ENCODE peak calls at places on chromosomes 11 and 22, in eight cellular contexts. F is ovary, L is sigmoid colon, C is neural progenitor cell, S is mucosa of descending colon, Z is spleen, N is Panc1, T is psoas muscle. X is an unnamed sample. For H3K36me3, the result is how much of the 10 kb centered on the place peaks cover.

GRCh38 chr22:46090051-46090591 is 60.2 kb upstream of the PPARA start:
- DNase-seq in L (peak), C (no peak), S (no peak), F (peak), Z (peak), T (peak), N (no peak), X (peak)

GRCh38 chr11:74000770-74001169 is 8.1 kb downstream of the UCP3 start:
- DNase-seq in L (peak), N (no peak), F (no peak), Z (peak), C (no peak), S (no peak), T (no peak), X (no peak)

GRCh38 chr11:61694971-61695706 is 14.9 kb downstream of the DAGLA start:
- DNase-seq in Z (no peak), T (peak), N (no peak), C (peak), S (no peak), F (no peak), L (peak), X (no peak)

GRCh38 chr11:1221848-1222311 is 986 bp upstream of the MUC5B start:
- DNase-seq in Z (peak), C (no peak), F (no peak), L (peak), S (peak), N (no peak), T (peak), X (peak)

GRCh38 chr11:102287963-102288744 is 29.1 kb upstream of the BIRC3 start:
- DNase-seq in T (no peak), L (no peak), F (peak), C (peak), N (peak), Z (no peak), S (peak), X (no peak)

GRCh38 chr11:23620617-23621016 is 760.3 kb upstream of the CCDC179 start:
- DNase-seq in F (no peak), N (no peak), L (no peak), C (no peak), S (no peak), Z (no peak), T (no peak), X (no peak)

GRCh38 chr22:26479043-26479791 is 4.4 kb downstream of the HPS4 start:
- DNase-seq in F (no peak), L (no peak), N (no peak), C (no peak), S (no peak), Z (no peak), T (no peak), X (no peak)

GRCh38 chr11:19101803-19102520 is 15.0 kb upstream of the ZDHHC13 start:
- DNase-seq in T (no peak), N (no peak), C (no peak), S (peak), L (no peak), Z (no peak), F (no peak), X (no peak)

GRCh38 chr11:19200410-19201201 is 1.2 kb downstream of the CSRP3 start:
- DNase-seq in N (no peak), Z (no peak), F (no peak), T (peak), L (no peak), S (peak), C (no peak), X (no peak)

GRCh38 chr11:18853086-18853720 is 61.6 kb upstream of the PTPN5 start:
- DNase-seq in N (no peak), L (no peak), Z (no peak), T (no peak), F (no peak), C (peak), S (peak), X (no peak)

GRCh38 chr11:118921121-118921928 is 4.4 kb downstream of the BCL9L start:
- DNase-seq in T (peak), N (no peak), F (peak), L (peak), Z (peak), C (peak), S (peak), X (peak)

GRCh38 chr11:36360833-36361232 is 64.7 kb downstream of the PRR5L start:
- DNase-seq in L (no peak), Z (no peak), C (no peak), T (no peak), N (no peak), F (no peak), S (no peak), X (no peak)

GRCh38 chr11:45021001-45021400 is 70.3 kb upstream of the TP53I11 start:
- DNase-seq in S (peak), L (no peak), N (no peak), F (no peak), Z (no peak), C (no peak), T (no peak), X (no peak)

GRCh38 chr22:46070722-46071450 is 79.4 kb upstream of the PPARA start:
- DNase-seq in T (peak), L (peak), F (no peak), N (no peak), S (peak), C (peak), Z (peak), X (peak)

GRCh38 chr22:44907765-44908737 is 101.8 kb downstream of the PHF21B start:
- DNase-seq in S (no peak), T (no peak), C (no peak), F (no peak), Z (peak), L (no peak), N (no peak), X (no peak)

GRCh38 chr11:21565283-21565682 is 627.6 kb upstream of the ANO5 start:
- DNase-seq in L (no peak), N (no peak), F (no peak), T (no peak), S (no peak), Z (no peak), C (no peak), X (no peak)

GRCh38 chr11:44728491-44728910 is 1.7 kb downstream of the TSPAN18 start:
- DNase-seq in T (no peak), F (no peak), Z (no peak), S (no peak), C (peak), L (peak), N (no peak), X (no peak)

GRCh38 chr11:19868281-19868821 is 155.7 kb downstream of the NAV2 start:
- DNase-seq in L (peak), Z (no peak), C (no peak), S (peak), T (peak), F (no peak), N (no peak), X (no peak)

GRCh38 chr11:14317659-14318325 is 41.2 kb downstream of the RRAS2 start:
- DNase-seq in F (no peak), T (no peak), S (no peak), C (no peak), Z (no peak), N (no peak), L (no peak), X (peak)

GRCh38 chr11:14320020-14320419 is 39.0 kb downstream of the RRAS2 start:
- DNase-seq in N (no peak), T (no peak), C (no peak), F (no peak), L (no peak), Z (peak), S (peak), X (no peak)

GRCh38 chr11:14322510-14322909 is 36.5 kb downstream of the RRAS2 start:
- DNase-seq in L (no peak), F (no peak), T (no peak), C (no peak), N (no peak), S (no peak), Z (no peak), X (no peak)

GRCh38 chr11:14315130-14315529 is 43.9 kb downstream of the RRAS2 start:
- DNase-seq in T (no peak), N (no peak), C (no peak), L (no peak), Z (no peak), S (no peak), F (no peak), X (no peak)

DNA sequence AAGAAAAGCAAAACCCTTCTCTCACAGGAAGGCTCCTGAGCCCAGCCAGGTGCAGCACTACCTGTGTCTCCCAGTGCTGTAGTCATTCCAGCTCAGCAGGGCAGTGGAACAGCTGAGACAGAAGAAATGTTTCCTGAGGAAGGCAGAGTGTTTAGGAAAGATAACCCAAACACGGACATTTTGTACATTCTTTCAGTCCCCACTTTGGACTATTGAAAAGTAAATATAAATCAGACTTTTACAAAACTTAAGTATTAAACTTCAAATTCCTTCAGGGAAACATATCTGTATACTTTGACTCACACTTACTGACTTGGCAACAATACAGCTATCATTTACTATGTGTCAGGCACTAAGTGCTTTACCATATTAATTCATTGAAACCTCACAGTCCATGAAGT is 40.4 kb downstream of the RRAS2 start:
- DNase-seq in Z (no peak), S (no peak), L (no peak), N (no peak), C (no peak), F (no peak), T (no peak), X (no peak)
- H3K4me3 ChIP-seq in Z (no peak), S (no peak), L (no peak), N (no peak), C (no peak), F (no peak), T (no peak), X (no peak)

GRCh38 chr11:123363556-123363955 is 66.5 kb upstream of the GRAMD1B start:
- DNase-seq in T (no peak), C (no peak), F (no peak), N (no peak), S (no peak), L (no peak), Z (no peak), X (no peak)
- H3K36me3 ChIP-seq in T (under half), C (under half), F (under half), N (under half), S (under half), L (under half), Z (under half), X (under half)

GRCh38 chr22:22558972-22559603 is at the start of gene PRAME:
- DNase-seq in T (peak), S (peak), Z (peak), L (no peak), C (peak), F (peak), N (peak), X (peak)
- TF ChIP-seq CTCF in T (no peak), S (peak), Z (peak), L (no peak), C (peak), F (no peak), N (peak), X (peak)

DNA sequence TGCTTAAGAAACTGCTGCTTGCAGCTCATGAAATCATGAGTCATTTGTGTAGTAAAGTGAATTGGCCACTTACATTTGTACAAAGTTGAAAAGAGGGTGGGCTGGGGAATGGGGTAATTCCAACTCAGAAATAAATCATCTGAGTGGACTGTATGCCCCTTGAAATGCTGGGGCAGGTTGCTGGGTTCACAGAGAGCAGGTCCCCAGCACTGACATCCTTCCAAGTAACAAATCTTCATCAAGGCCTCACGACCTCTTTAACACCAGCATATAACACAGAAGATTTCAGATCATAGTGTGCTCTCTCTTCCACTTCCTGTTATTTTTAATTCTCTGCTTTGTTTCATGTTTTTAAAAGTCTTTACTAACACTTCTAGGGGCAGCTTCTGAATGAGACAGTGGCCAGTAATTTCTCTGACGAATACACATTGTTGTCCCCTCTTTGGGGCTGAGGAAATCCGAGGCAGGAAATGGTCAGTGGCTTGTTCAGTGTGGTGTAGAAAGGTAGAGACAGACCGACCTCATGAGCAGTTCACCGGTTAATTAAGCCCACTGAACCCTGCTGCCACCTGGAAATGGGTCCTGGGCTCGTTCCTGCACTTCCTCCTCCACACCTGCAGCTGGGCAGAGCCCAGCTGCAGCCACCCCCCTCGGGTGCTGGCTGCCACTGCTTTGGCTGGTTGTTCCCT is 127.8 kb downstream of the MAML2 start:
- DNase-seq in Z (peak), N (no peak), T (no peak), S (peak), F (no peak), L (no peak), C (no peak), X (no peak)
- H3K4me3 ChIP-seq in Z (no peak), N (no peak), T (no peak), S (no peak), F (no peak), L (no peak), C (no peak), X (no peak)

GRCh38 chr22:31340360-31340759 is 5.8 kb downstream of the PATZ1 start:
- DNase-seq in T (no peak), N (no peak), C (no peak), F (no peak), L (no peak), S (no peak), Z (no peak), X (no peak)
- H3K36me3 ChIP-seq in T (under half), N (under half), C (under half), F (under half), L (under half), S (under half), Z (under half), X (under half)

DNA sequence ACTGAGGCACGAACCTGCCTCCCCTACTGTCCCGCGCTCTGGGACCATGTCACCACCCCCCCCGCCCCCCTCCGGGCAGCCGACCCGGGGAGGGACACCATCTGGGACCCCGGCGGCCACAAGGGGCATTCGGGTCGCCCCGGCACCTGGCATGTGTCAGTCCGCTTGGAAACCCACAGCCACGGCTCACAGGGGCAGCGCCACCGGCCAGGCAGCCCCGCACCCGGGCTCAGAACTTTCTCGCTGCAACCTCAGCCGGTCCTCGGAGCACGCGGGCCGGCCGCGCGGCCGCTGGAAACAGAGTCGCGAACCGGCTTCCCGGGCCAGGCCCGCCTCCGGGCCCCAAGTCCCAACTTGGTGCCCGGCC is 159.9 kb upstream of the GRK3 start:
- DNase-seq in S (peak), L (peak), F (peak), T (peak), N (no peak), Z (peak), C (peak), X (no peak)
- TF ChIP-seq CTCF in S (no peak), L (no peak), F (no peak), T (no peak), N (no peak), Z (no peak), C (no peak), X (no peak)

X was measured in right lobe of liver.